ENCODE peak calls at places on chromosomes 5 and 9, in ten cellular contexts. Y, R, H, Z, C, B, M, T, A and S are unnamed samples.

GRCh38 chr5:72661405-72661804 is 154.2 kb upstream of the ZNF366 start:
- DNase-seq in Y (peak), R (no peak), H (no peak), Z (peak), C (no peak), B (no peak), M (no peak), T (no peak), A (no peak), S (no peak)

GRCh38 chr5:43533646-43534045 is 18.7 kb upstream of the C5orf34 start:
- DNase-seq in Y (no peak), R (no peak), H (no peak), Z (no peak), C (no peak), B (no peak), M (no peak), T (no peak), A (no peak), S (no peak)

GRCh38 chr5:100902406-100903035 is 561 bp downstream of the ST8SIA4 start:
- DNase-seq in Y (peak), R (no peak), H (no peak), Z (no peak), C (no peak), B (no peak), M (no peak), T (no peak), A (no peak), S (no peak)

GRCh38 chr5:13408616-13409015 is 535.9 kb downstream of the DNAH5 start:
- DNase-seq in Y (no peak), R (no peak), H (no peak), Z (no peak), C (no peak), B (no peak), M (no peak), T (no peak), A (no peak), S (no peak)

GRCh38 chr5:157816682-157817268 is 42.2 kb downstream of the CLINT1 start:
- DNase-seq in Y (peak), R (no peak), H (no peak), Z (peak), C (no peak), B (no peak), M (no peak), T (no peak), A (no peak), S (no peak)

GRCh38 chr9:128098017-128098935 is 29.3 kb downstream of the PTGES2 start:
- DNase-seq in Y (peak), R (peak), H (peak), Z (peak), C (peak), B (peak), M (peak), T (peak), A (peak), S (peak)

GRCh38 chr5:129541648-129542251 is 81.7 kb downstream of the ADAMTS19 start:
- DNase-seq in Y (peak), R (no peak), H (no peak), Z (peak), C (no peak), B (no peak), M (no peak), T (no peak), A (no peak), S (no peak)

GRCh38 chr9:70195456-70195855 is 63.3 kb upstream of the SMC5 start:
- DNase-seq in Y (no peak), R (no peak), H (no peak), Z (peak), C (no peak), B (no peak), M (no peak), T (no peak), A (no peak), S (no peak)

GRCh38 chr9:9912459-9912858 is 700.3 kb downstream of the PTPRD start:
- DNase-seq in Y (no peak), R (no peak), H (no peak), Z (no peak), C (no peak), B (no peak), M (no peak), T (no peak), A (no peak), S (no peak)

GRCh38 chr9:96874201-96874785 is 20.0 kb upstream of the ZNF782 start:
- DNase-seq in Y (no peak), R (no peak), H (no peak), Z (no peak), C (no peak), B (no peak), M (no peak), T (no peak), A (no peak), S (no peak)

GRCh38 chr9:96871176-96871575 is 16.9 kb upstream of the ZNF782 start:
- DNase-seq in Y (no peak), R (no peak), H (no peak), Z (no peak), C (no peak), B (no peak), M (no peak), T (no peak), A (no peak), S (no peak)

GRCh38 chr9:96867282-96867814 is 13.0 kb upstream of the ZNF782 start:
- DNase-seq in Y (no peak), R (no peak), H (no peak), Z (no peak), C (no peak), B (no peak), M (no peak), T (no peak), A (no peak), S (no peak)

GRCh38 chr9:96868709-96869108 is 14.4 kb upstream of the ZNF782 start:
- DNase-seq in Y (no peak), R (no peak), H (no peak), Z (no peak), C (peak), B (no peak), M (no peak), T (no peak), A (no peak), S (no peak)
- TF ChIP-seq POLR2A in Y (no peak), R (no peak), H (no peak), Z (no peak), C (no peak), B (no peak), M (no peak), T (no peak), A (no peak), S (no peak)

DNA sequence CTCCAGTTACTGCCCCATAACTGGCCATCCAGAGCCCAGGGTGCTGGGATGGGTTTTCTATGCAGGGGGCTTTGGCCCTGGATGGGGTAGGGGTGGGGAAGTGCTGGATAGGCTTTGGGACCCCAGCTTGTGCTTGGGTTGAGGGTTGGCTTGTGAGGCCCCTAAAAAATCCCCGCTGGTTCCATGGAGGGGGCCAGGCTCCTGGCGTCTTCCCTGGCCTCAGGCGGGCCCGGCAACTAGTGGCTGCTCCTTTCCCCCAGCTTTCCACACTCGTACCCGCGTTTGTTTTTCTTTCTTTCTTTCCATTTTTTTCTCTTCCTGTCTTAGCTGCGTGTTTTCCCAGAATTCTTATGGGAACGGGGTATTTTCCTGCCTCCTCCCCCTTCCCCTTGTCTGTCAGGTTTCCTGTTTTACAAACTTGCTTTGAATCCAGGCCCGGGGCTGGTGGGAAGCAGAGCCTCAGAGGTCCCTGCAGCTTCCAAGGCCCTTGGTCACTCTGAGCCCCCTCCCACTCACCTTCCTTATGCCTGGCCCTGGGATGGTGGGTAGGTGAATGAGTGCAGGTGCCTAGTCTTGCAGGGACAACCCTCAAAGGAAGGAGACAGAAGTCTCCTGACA is 40.2 kb downstream of the RGS3 start:
- DNase-seq in Y (no peak), R (no peak), H (no peak), Z (peak), C (no peak), B (peak), M (no peak), T (no peak), A (no peak), S (no peak)
- H3K4me3 ChIP-seq in Y (no peak), R (no peak), H (no peak), Z (no peak), C (peak), B (peak), M (no peak), T (peak), A (no peak), S (no peak)

GRCh38 chr5:56950626-56951130 is 1.2 kb downstream of the MIER3 start:
- DNase-seq in Y (peak), R (peak), H (peak), Z (peak), C (peak), B (peak), M (peak), T (peak), A (peak), S (peak)

GRCh38 chr5:56947052-56947451 is 4.9 kb downstream of the MIER3 start:
- DNase-seq in Y (no peak), R (no peak), H (no peak), Z (no peak), C (no peak), B (no peak), M (no peak), T (no peak), A (no peak), S (no peak)

GRCh38 chr5:56951131-56951945 is 585 bp downstream of the MIER3 start:
- DNase-seq in Y (peak), R (peak), H (no peak), Z (no peak), C (no peak), B (peak), M (no peak), T (peak), A (peak), S (no peak)

DNA sequence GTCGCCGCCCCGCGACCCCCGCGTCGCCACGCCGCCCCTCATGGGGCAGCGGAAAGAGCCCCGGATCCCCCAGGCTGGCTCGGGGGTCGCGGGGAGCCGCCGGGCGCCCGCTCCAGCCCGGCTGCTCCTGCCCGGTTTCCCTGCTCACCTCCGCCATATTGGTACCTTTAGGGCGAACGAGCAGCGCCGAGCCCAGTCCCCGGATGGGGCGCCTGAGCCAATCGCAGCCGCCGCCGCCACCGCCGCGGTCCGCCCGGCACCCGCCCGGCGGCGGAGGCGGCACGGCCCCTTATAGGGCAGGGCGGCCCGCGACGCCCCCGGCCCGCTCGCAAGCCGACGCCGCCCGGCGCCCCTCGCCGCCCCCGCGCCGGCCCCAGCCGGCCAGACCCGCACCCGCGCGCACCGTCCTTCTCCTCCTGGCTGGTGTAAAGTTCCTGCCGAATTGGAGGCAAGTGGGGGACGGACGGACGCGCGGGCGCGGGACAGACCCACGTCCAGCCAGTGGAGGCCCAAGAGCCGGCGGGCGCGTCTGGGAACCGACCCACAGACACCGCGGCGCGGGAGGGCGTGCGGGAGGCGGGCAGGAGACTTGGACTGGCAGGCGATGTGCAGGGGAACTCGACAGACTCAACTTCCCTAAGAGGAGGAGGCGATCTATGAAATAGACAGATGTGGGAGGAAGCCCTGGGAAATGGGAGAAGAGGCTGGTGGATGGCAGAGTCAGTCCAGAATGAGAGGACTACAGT is at the start of gene MIER3:
- DNase-seq in Y (peak), R (peak), H (peak), Z (peak), C (peak), B (peak), M (peak), T (peak), A (peak), S (peak)
- TF ChIP-seq POLR2A in Y (peak), R (no peak), H (no peak), Z (peak), C (no peak), B (no peak), M (no peak), T (peak), A (no peak), S (peak)

GRCh38 chr9:129145841-129146292 is 32.2 kb downstream of the IER5L start:
- DNase-seq in Y (no peak), R (no peak), H (no peak), Z (peak), C (no peak), B (peak), M (no peak), T (no peak), A (no peak), S (no peak)
- H3K4me3 ChIP-seq in Y (no peak), R (no peak), H (no peak), Z (no peak), C (no peak), B (no peak), M (no peak), T (no peak), A (no peak), S (no peak)